ENCODE peak calls at places on chromosome X, in ten cellular contexts. O is ovary, M is choroid plexus epithelial cell, X is lower lobe of right lung, Q is astrocyte of the cerebellum, I is lower leg skin, Z is foreskin fibroblast, A is hepatocyte, J is heart left ventricle, V is psoas muscle. K is an unnamed sample.

GRCh38 chrX:10217218-10217617 is 60.4 kb downstream of the CLCN4 start:
- DNase-seq in M (no peak), Q (no peak), I (no peak), Z (peak), A (no peak), O (no peak), J (no peak), X (no peak), V (no peak), K (no peak)

GRCh38 chrX:54641530-54641929 is 111.5 kb downstream of the GNL3L start:
- DNase-seq in X (no peak), A (no peak), Z (no peak), V (no peak), M (no peak), Q (no peak), O (no peak), I (no peak), J (no peak), K (no peak)

GRCh38 chrX:125203379-125203736 is 116.3 kb upstream of the TEX13C start:
- DNase-seq in I (no peak), Z (no peak), J (no peak), M (no peak), V (peak), Q (no peak), O (no peak), A (no peak), X (no peak), K (no peak)

GRCh38 chrX:134603806-134604700 is 54.2 kb downstream of the PLAC1 start:
- DNase-seq in M (peak), I (no peak), Z (peak), X (no peak), O (no peak), A (no peak), Q (peak), V (peak), J (no peak), K (peak)

GRCh38 chrX:66024570-66024969 is 15.3 kb downstream of the VSIG4 start:
- DNase-seq in Q (no peak), J (no peak), O (no peak), Z (no peak), A (no peak), I (no peak), V (no peak), X (no peak), M (no peak), K (no peak)

GRCh38 chrX:57286507-57287251 is at the start of gene FAAH2:
- DNase-seq in M (no peak), Q (no peak), X (peak), Z (no peak), J (no peak), O (no peak), A (peak), I (peak), V (no peak), K (no peak)

GRCh38 chrX:66684196-66684595 is 45.3 kb upstream of the EDA2R start:
- DNase-seq in V (no peak), A (no peak), I (no peak), Z (peak), Q (no peak), X (no peak), J (no peak), O (no peak), M (no peak), K (peak)

GRCh38 chrX:18594079-18594478 is 77.8 kb downstream of the RS1 start:
- DNase-seq in Q (no peak), O (no peak), X (no peak), V (no peak), I (no peak), J (no peak), M (no peak), A (no peak), Z (no peak), K (no peak)

GRCh38 chrX:139647597-139647996 is 60.4 kb downstream of the MCF2 start:
- DNase-seq in Q (no peak), V (no peak), J (no peak), A (no peak), X (no peak), I (no peak), M (no peak), Z (no peak), O (no peak), K (no peak)

GRCh38 chrX:102345916-102346315 is 93.9 kb downstream of the NXF2B start:
- DNase-seq in Q (peak), A (peak), O (peak), I (peak), V (peak), J (peak), Z (peak), X (peak), M (peak), K (peak)

GRCh38 chrX:13940646-13941045 is 89.0 kb downstream of the GEMIN8 start:
- DNase-seq in Z (no peak), M (no peak), A (no peak), O (no peak), J (no peak), I (no peak), X (no peak), Q (no peak), V (no peak), K (no peak)

GRCh38 chrX:13938766-13939530 is 90.7 kb downstream of the GEMIN8 start:
- DNase-seq in I (no peak), J (no peak), O (no peak), X (no peak), V (no peak), Z (no peak), Q (no peak), M (no peak), A (no peak), K (no peak)

GRCh38 chrX:13938053-13938765 is 91.5 kb downstream of the GEMIN8 start:
- DNase-seq in V (peak), Z (peak), M (no peak), X (peak), J (no peak), I (no peak), A (peak), Q (no peak), O (peak), K (no peak)

GRCh38 chrX:13937370-13938052 is 92.2 kb downstream of the GEMIN8 start:
- DNase-seq in M (peak), O (no peak), A (no peak), J (no peak), I (no peak), Z (peak), Q (peak), X (no peak), V (no peak), K (peak)

DNA sequence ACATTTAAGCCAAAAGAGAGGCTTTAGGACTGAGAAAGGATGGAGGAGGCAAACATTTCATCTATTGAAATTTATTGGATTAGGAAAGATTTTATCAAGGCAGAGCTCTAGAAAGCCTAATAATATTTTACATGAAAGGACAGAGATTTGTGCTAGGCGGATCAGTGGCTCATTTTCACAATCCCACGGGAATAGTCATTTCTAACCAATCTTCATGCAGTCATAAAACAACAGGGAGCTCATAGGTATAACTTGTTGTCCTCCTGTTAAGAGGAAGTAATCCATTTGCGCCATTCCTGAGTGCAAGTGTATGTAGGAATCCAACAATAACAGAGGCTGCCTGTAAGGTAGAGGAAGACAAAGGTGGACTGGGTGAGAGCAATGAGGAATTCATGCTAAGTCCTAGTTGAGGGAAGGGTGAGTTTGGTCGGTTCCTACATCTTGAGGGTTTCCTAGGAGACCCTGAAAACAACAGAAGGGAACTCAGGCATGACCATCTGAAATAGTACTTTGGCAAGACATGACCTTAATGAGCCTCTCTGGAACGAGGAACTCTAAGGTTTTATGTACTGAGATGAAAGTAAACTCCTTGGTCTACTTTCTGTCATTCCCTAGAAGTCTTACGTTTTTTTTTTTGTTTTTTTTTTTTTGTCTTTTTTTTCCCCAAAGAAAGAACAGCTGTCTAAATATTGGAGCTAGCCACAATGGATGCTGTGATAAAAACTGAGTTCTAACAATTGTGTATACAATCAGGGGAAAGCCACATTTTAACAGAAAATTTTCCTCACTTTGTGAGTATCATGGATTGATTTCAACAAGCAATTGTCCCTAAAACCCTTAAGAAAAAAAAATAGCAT is 89.7 kb downstream of the GEMIN8 start:
- DNase-seq in O (no peak), M (no peak), Z (no peak), V (no peak), A (no peak), I (no peak), X (no peak), Q (no peak), J (no peak), K (no peak)
- H3K4me3 ChIP-seq in O (no peak), M (no peak), Z (no peak), V (no peak), A (no peak), I (no peak), X (no peak), Q (no peak), J (no peak), K (no peak)

DNA sequence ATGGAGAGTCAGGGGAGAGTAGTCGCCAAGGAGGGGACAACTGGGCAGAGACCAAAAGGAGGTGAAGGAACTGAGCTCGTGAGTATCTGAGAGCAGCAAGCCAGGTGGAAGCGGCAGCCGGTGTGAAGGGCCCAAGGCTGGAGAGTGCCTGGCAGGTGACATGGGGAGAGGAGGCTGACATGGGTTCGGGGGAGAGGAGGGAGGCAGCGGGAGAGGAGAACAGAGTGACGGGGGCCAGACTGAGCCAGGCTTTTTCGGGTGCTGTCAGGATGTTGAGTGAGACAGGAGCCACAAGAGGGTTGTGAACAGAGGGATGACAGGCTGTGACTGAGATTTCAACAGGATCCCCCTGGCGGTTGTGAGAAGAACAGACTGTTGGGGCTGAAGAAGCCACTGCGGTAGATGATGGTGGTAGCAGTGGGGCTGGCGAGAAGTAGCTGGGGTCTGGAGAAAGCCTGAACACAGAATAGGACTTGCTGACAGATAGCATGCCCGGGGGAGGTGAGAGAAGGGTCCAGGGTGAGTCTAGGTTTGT is 5.7 kb downstream of the ELK1 start:
- DNase-seq in O (no peak), Q (no peak), I (no peak), J (no peak), X (no peak), Z (peak), M (peak), A (peak), V (no peak), K (peak)
- TF ChIP-seq CTCF in O (peak), Q (peak), I (no peak), J (peak), X (peak), Z (peak), M (peak), A (peak), V (no peak), K (peak)

GRCh38 chrX:118115948-118116307 is 682 bp downstream of the KLHL13 start:
- DNase-seq in J (no peak), O (no peak), A (no peak), Z (no peak), I (no peak), V (no peak), M (no peak), X (no peak), Q (no peak), K (no peak)
- H3K4me3 ChIP-seq in J (peak), O (peak), A (peak), Z (peak), I (peak), V (peak), M (peak), X (peak), Q (peak), K (peak)

DNA sequence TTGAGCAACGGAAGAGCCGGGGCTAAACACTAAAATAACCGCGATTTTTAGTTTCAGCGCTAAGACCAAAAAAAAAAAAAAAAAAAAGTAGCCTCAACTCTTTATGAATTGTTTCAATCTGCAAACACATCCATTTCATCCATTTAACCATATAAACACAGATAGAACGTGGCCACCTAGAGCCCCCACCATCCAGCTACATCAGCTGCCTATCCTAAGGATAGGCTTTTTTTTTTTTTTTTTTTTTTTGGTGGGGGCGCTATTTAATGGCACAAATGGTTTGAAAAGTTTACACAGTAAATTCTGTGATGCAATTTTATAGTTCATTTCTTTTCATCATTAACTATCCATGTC is 492 bp upstream of the HDAC8 start:
- DNase-seq in Z (no peak), A (no peak), V (no peak), M (no peak), Q (no peak), X (no peak), J (no peak), I (no peak), O (no peak), K (no peak)
- TF ChIP-seq CTCF in Z (no peak), A (no peak), V (no peak), M (peak), Q (no peak), X (no peak), J (no peak), I (no peak), O (no peak), K (no peak)

DNA sequence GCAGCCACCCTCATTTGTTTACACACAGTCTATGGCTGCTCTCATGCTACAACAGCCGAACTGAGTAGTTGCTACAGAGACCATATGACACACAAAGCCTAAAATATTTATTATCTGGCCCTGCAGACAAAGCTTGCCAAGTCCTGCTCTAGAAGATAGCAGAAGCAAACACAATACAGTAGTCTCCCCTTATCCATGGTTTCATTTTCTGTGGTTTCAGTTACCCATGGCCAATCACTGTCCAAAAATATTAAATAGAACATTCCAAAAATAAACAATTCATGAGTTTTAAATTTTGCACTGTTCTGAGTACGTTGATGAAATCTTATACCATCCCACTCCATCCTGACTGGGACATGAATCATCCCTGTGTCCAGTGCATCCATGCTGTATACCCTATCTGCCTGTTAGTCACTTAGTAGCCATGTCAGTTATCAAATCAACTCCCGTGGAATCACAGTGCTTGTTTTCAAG is 40.2 kb upstream of the ZNF81 start:
- DNase-seq in V (no peak), Z (peak), Q (no peak), J (no peak), A (no peak), O (no peak), M (peak), X (no peak), I (no peak), K (peak)
- H3K4me3 ChIP-seq in V (no peak), Z (no peak), Q (no peak), J (no peak), A (no peak), O (no peak), M (no peak), X (no peak), I (no peak), K (no peak)

GRCh38 chrX:109632906-109633504 is 8.0 kb upstream of the KCNE5 start:
- DNase-seq in Q (no peak), A (peak), J (no peak), I (no peak), X (no peak), V (no peak), Z (peak), O (no peak), M (peak), K (peak)
- TF ChIP-seq CTCF in Q (peak), A (peak), J (peak), I (no peak), X (peak), V (peak), Z (peak), O (no peak), M (peak), K (peak)

DNA sequence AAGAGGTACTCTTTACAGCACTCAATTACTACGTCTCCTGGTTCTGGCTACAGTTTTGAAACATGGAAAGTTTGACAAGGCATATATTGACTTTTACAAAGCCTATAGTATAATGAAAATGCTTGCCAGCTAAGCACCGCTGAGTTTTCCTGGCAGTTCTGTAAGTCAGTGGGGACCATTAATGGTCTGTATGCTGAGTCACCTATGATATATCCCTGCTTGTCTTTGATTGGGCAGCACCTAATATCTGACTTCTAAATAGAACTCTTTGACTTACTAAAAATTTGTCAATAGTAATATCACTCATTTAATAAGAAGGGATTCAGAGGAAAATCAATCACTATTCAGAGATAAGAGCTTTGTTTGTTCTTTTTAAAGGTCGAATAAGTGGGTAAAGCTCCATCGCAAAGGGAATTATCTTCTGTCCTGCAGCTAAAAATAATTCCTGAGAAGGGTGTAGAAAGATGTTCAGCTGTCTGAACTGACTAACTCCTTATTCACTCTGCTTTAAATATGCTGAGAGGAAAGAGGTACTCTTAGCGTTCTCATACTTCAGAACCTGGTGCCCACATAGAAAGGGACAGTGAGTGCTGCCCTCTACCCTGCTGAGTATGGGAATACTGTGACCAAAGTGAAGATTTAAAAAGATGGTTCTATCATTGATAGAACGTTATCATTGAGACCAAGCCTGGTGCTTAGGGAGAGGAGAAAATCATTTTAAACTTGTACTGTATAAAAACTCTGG is 959 bp downstream of the SMPX start:
- DNase-seq in O (no peak), J (no peak), A (no peak), X (no peak), M (no peak), V (no peak), Z (no peak), I (no peak), Q (no peak), K (no peak)
- H3K4me3 ChIP-seq in O (no peak), J (peak), A (no peak), X (no peak), M (no peak), V (peak), Z (no peak), I (no peak), Q (no peak), K (no peak)

GRCh38 chrX:44290718-44291117 is 52.8 kb downstream of the EFHC2 start:
- DNase-seq in A (no peak), M (no peak), J (no peak), O (no peak), Z (no peak), Q (no peak), X (no peak), I (no peak), V (no peak), K (no peak)

GRCh38 chrX:44291468-44292116 is 51.9 kb downstream of the EFHC2 start:
- DNase-seq in O (no peak), Z (no peak), X (no peak), A (no peak), M (no peak), I (no peak), J (no peak), Q (no peak), V (no peak), K (no peak)
- TF ChIP-seq CTCF in O (no peak), Z (no peak), X (no peak), A (no peak), M (no peak), I (no peak), J (no peak), Q (no peak), V (no peak), K (no peak)

GRCh38 chrX:77448170-77448569 is 981 bp downstream of the FGF16 start:
- DNase-seq in M (no peak), O (no peak), V (no peak), Q (no peak), Z (no peak), X (no peak), J (no peak), I (no peak), A (no peak), K (no peak)
- H3K4me3 ChIP-seq in M (no peak), O (no peak), V (peak), Q (peak), Z (no peak), X (no peak), J (peak), I (no peak), A (no peak), K (no peak)